ENCODE peak calls at places on chromosomes 1 and 21, in nine cellular contexts. C is HuH-7; M is neural crest cell; E is psoas muscle; X is prostate gland; U is substantia nigra; S is kidney; J is nephron progenitor cell; L is activated effector memory CD4-positive, alpha-beta T cell treated with Interleukin-2 at 50 U/mL for 16 hours. R is an unnamed sample.

GRCh38 chr1:73097917-73098316 is 815.6 kb upstream of the NEGR1 start:
- DNase-seq in C (no peak), M (no peak), E (no peak), X (no peak), U (no peak), S (no peak), J (no peak), L (no peak), R (no peak)

GRCh38 chr1:240831191-240831631 is 219.3 kb upstream of the GREM2 start:
- DNase-seq in C (no peak), M (no peak), E (no peak), X (no peak), U (no peak), S (no peak), J (no peak), L (no peak), R (no peak)

GRCh38 chr1:100499412-100499811 is 38.5 kb upstream of the GPR88 start:
- DNase-seq in C (no peak), M (no peak), E (no peak), X (no peak), U (no peak), S (no peak), J (no peak), L (no peak), R (no peak)

GRCh38 chr1:119516680-119517079 is 9.7 kb downstream of the HSD3B1 start:
- DNase-seq in C (no peak), M (no peak), E (no peak), X (no peak), U (no peak), S (no peak), J (no peak), L (no peak), R (no peak)

GRCh38 chr1:189859385-189859977 is 618.2 kb downstream of the BRINP3 start:
- DNase-seq in C (no peak), M (no peak), E (no peak), X (no peak), U (no peak), S (no peak), J (peak; percentile 9), L (no peak), R (no peak)

GRCh38 chr1:209617047-209617673 is 33.6 kb downstream of the CAMK1G start:
- DNase-seq in C (no peak), M (no peak), E (no peak), X (no peak), U (no peak), S (no peak), J (no peak), L (no peak), R (no peak)

GRCh38 chr1:87644500-87645245 is 316.0 kb downstream of the LMO4 start:
- DNase-seq in C (no peak), M (no peak), E (no peak), X (no peak), U (no peak), S (no peak), J (no peak), L (no peak), R (no peak)

GRCh38 chr1:54545916-54546635 is 2.0 kb upstream of the ACOT11 start:
- DNase-seq in C (no peak), M (no peak), E (no peak), X (no peak), U (no peak), S (no peak), J (no peak), L (no peak), R (no peak)

GRCh38 chr1:94090761-94091160 is 30.2 kb downstream of the ABCA4 start:
- DNase-seq in C (no peak), M (no peak), E (no peak), X (no peak), U (no peak), S (no peak), J (no peak), L (no peak), R (no peak)

GRCh38 chr1:88730132-88730675 is 46.1 kb downstream of the PKN2 start:
- DNase-seq in C (no peak), M (no peak), E (no peak), X (no peak), U (no peak), S (no peak), J (no peak), L (no peak), R (no peak)

GRCh38 chr21:42019706-42020105 is 9.5 kb upstream of the ZBTB21 start:
- DNase-seq in C (no peak), M (no peak), E (no peak), X (no peak), U (no peak), S (no peak), J (no peak), L (no peak), R (no peak)

GRCh38 chr1:11456970-11457369 is 22.0 kb upstream of the DISP3 start:
- DNase-seq in C (no peak), M (no peak), E (no peak), X (no peak), U (no peak), S (no peak), J (no peak), L (no peak), R (no peak)

GRCh38 chr1:196896355-196896754 is 8.5 kb downstream of the CFHR4 start:
- DNase-seq in C (no peak), M (no peak), E (no peak), X (no peak), U (no peak), S (no peak), J (no peak), L (no peak), R (no peak)

GRCh38 chr1:56639210-56639609 is 5.9 kb upstream of the PRKAA2 start:
- DNase-seq in C (no peak), M (no peak), E (no peak), X (no peak), U (no peak), S (no peak), J (no peak), L (no peak), R (no peak)

GRCh38 chr1:161216945-161217712 is 2.0 kb downstream of the FCER1G start:
- DNase-seq in C (no peak), M (no peak), E (no peak), X (no peak), U (no peak), S (peak; percentile 7), J (no peak), L (no peak), R (no peak)

GRCh38 chr1:94858276-94858675 is 38.1 kb downstream of the SLC44A3 start:
- DNase-seq in C (no peak), M (no peak), E (no peak), X (no peak), U (no peak), S (no peak), J (no peak), L (no peak), R (no peak)

GRCh38 chr1:22428672-22429071 is 23.0 kb upstream of the ZBTB40 start:
- DNase-seq in C (peak; percentile 50), M (no peak), E (no peak), X (no peak), U (no peak), S (no peak), J (no peak), L (no peak), R (no peak)

GRCh38 chr1:4689271-4689935 is 35.0 kb downstream of the AJAP1 start:
- DNase-seq in C (no peak), M (no peak), E (no peak), X (no peak), U (no peak), S (no peak), J (no peak), L (no peak), R (no peak)

GRCh38 chr1:151871284-151872030 is 17.9 kb upstream of the THEM5 start:
- DNase-seq in C (no peak), M (no peak), E (no peak), X (no peak), U (no peak), S (no peak), J (no peak), L (no peak), R (no peak)

GRCh38 chr1:201461783-201462441 is 7.1 kb downstream of the PHLDA3 start:
- DNase-seq in C (no peak), M (no peak), E (peak; percentile 93), X (peak; percentile 84), U (peak; percentile 63), S (peak; percentile 96), J (no peak), L (no peak), R (no peak)

GRCh38 chr1:29550119-29550841 is 314.0 kb downstream of the PTPRU start:
- DNase-seq in C (no peak), M (no peak), E (no peak), X (no peak), U (no peak), S (peak; percentile 79), J (no peak), L (no peak), R (no peak)

GRCh38 chr1:29567257-29567656 is 330.9 kb downstream of the PTPRU start:
- DNase-seq in C (no peak), M (no peak), E (no peak), X (no peak), U (no peak), S (no peak), J (no peak), L (no peak), R (no peak)

GRCh38 chr1:210792703-210793102 is 341.2 kb downstream of the KCNH1 start:
- DNase-seq in C (no peak), M (no peak), E (no peak), X (no peak), U (no peak), S (no peak), J (no peak), L (no peak), R (no peak)